ENCODE peak calls at places on chromosomes 2 and 18, in six cellular contexts. H, J, E, Q, S and K are unnamed samples.

GRCh38 chr2:43144265-43144664 is 82.1 kb downstream of the ZFP36L2 start:
- DNase-seq in H (no peak), J (no peak), E (no peak), Q (no peak), S (no peak), K (no peak)

GRCh38 chr2:58047373-58047674 is 718 bp downstream of the VRK2 start:
- DNase-seq in H (no peak), S (no peak), E (no peak), Q (no peak), J (no peak), K (peak; percentile 58)

GRCh38 chr2:218245214-218245613 is 15.6 kb upstream of the GPBAR1 start:
- DNase-seq in S (no peak), J (no peak), Q (no peak), H (no peak), E (no peak), K (no peak)

GRCh38 chr2:96143848-96144480 is 1.3 kb downstream of the DUSP2 start:
- DNase-seq in E (no peak), J (no peak), S (no peak), Q (no peak), H (no peak), K (no peak)

GRCh38 chr18:30696201-30696600 is 346.3 kb downstream of the DSC3 start:
- DNase-seq in H (no peak), Q (no peak), J (no peak), S (no peak), E (no peak), K (no peak)

GRCh38 chr2:227503433-227504406 is 31.8 kb downstream of the AGFG1 start:
- DNase-seq in J (no peak), S (peak; percentile 37), E (peak; percentile 88), Q (no peak), H (peak; percentile 64), K (no peak)

GRCh38 chr2:112004246-112004645 is 50.8 kb upstream of the TMEM87B start:
- DNase-seq in Q (peak; percentile 16), H (no peak), S (peak; percentile 42), J (peak; percentile 86), E (no peak), K (peak; percentile 85)

GRCh38 chr2:217909156-217909820 is 93.5 kb downstream of the TNS1 start:
- DNase-seq in S (no peak), Q (no peak), E (no peak), J (no peak), H (no peak), K (no peak)

GRCh38 chr2:196112408-196113039 is 43.9 kb upstream of the DNAH7 start:
- DNase-seq in J (no peak), Q (no peak), E (peak; percentile 86), S (no peak), H (peak; percentile 70), K (no peak)

GRCh38 chr18:8798996-8799395 is 93.6 kb downstream of the MTCL1 start:
- DNase-seq in Q (no peak), S (peak; percentile 35), E (peak; percentile 47), J (peak; percentile 68), H (peak; percentile 63), K (no peak)

GRCh38 chr18:31661965-31662364 is 22.4 kb downstream of the B4GALT6 start:
- DNase-seq in S (no peak), J (no peak), E (no peak), H (peak; percentile 13), Q (no peak), K (no peak)